ENCODE peak calls at places on chromosome 10, in ten cellular contexts. One of them, this sample, is unnamed.

GRCh38 chr10:44439845-44440244 is 54.9 kb upstream of the CXCL12 start:
- DNase-seq in stomach: no peak
- DNase-seq in tibial nerve: no peak
- DNase-seq in ovary: no peak
- DNase-seq in GM12878: no peak
- DNase-seq in upper lobe of left lung: no peak
- DNase-seq in A549: no peak
- DNase-seq in esophagus muscularis mucosa: peak
- DNase-seq in SK-N-SH: no peak
- DNase-seq in transverse colon: no peak
- DNase-seq in this sample: no peak

GRCh38 chr10:119656760-119657159 is 5.6 kb downstream of the BAG3 start:
- DNase-seq in stomach: no peak
- DNase-seq in tibial nerve: no peak
- DNase-seq in ovary: no peak
- DNase-seq in GM12878: no peak
- DNase-seq in upper lobe of left lung: no peak
- DNase-seq in A549: no peak
- DNase-seq in esophagus muscularis mucosa: no peak
- DNase-seq in SK-N-SH: no peak
- DNase-seq in transverse colon: no peak
- DNase-seq in this sample: no peak

GRCh38 chr10:19570991-19571390 is 245.2 kb upstream of the PLXDC2 start:
- DNase-seq in stomach: no peak
- DNase-seq in tibial nerve: no peak
- DNase-seq in ovary: no peak
- DNase-seq in GM12878: no peak
- DNase-seq in upper lobe of left lung: no peak
- DNase-seq in A549: no peak
- DNase-seq in esophagus muscularis mucosa: no peak
- DNase-seq in SK-N-SH: no peak
- DNase-seq in transverse colon: no peak
- DNase-seq in this sample: no peak

GRCh38 chr10:24762161-24762924 is 38.7 kb upstream of the ARHGAP21 start:
- DNase-seq in stomach: no peak
- DNase-seq in tibial nerve: no peak
- DNase-seq in ovary: no peak
- DNase-seq in GM12878: no peak
- DNase-seq in upper lobe of left lung: no peak
- DNase-seq in A549: no peak
- DNase-seq in esophagus muscularis mucosa: no peak
- DNase-seq in SK-N-SH: no peak
- DNase-seq in transverse colon: no peak
- DNase-seq in this sample: no peak

GRCh38 chr10:44960482-44961230 is 1.1 kb downstream of the RASSF4 start:
- DNase-seq in stomach: no peak
- DNase-seq in tibial nerve: peak
- DNase-seq in ovary: peak
- DNase-seq in GM12878: no peak
- DNase-seq in upper lobe of left lung: peak
- DNase-seq in A549: no peak
- DNase-seq in esophagus muscularis mucosa: no peak
- DNase-seq in SK-N-SH: no peak
- DNase-seq in transverse colon: no peak
- DNase-seq in this sample: no peak

GRCh38 chr10:3895045-3895609 is 110.1 kb upstream of the KLF6 start:
- DNase-seq in stomach: no peak
- DNase-seq in tibial nerve: no peak
- DNase-seq in ovary: no peak
- DNase-seq in GM12878: no peak
- DNase-seq in upper lobe of left lung: no peak
- DNase-seq in A549: peak
- DNase-seq in esophagus muscularis mucosa: no peak
- DNase-seq in SK-N-SH: no peak
- DNase-seq in transverse colon: no peak
- DNase-seq in this sample: no peak

GRCh38 chr10:62620491-62620890 is 184.0 kb upstream of the ADO start:
- DNase-seq in stomach: no peak
- DNase-seq in tibial nerve: no peak
- DNase-seq in ovary: no peak
- DNase-seq in GM12878: no peak
- DNase-seq in upper lobe of left lung: peak
- DNase-seq in A549: no peak
- DNase-seq in esophagus muscularis mucosa: peak
- DNase-seq in SK-N-SH: no peak
- DNase-seq in transverse colon: no peak
- DNase-seq in this sample: no peak

GRCh38 chr10:13853854-13854253 is 267.1 kb downstream of the PRPF18 start:
- DNase-seq in stomach: no peak
- DNase-seq in tibial nerve: no peak
- DNase-seq in ovary: no peak
- DNase-seq in GM12878: no peak
- DNase-seq in upper lobe of left lung: no peak
- DNase-seq in A549: no peak
- DNase-seq in esophagus muscularis mucosa: no peak
- DNase-seq in SK-N-SH: no peak
- DNase-seq in transverse colon: no peak
- DNase-seq in this sample: no peak

GRCh38 chr10:79342811-79343541 is 4.3 kb upstream of the PPIF start:
- DNase-seq in stomach: peak
- DNase-seq in tibial nerve: no peak
- DNase-seq in ovary: peak
- DNase-seq in GM12878: no peak
- DNase-seq in upper lobe of left lung: peak
- DNase-seq in A549: no peak
- DNase-seq in esophagus muscularis mucosa: no peak
- DNase-seq in SK-N-SH: no peak
- DNase-seq in transverse colon: no peak
- DNase-seq in this sample: no peak

GRCh38 chr10:61350068-61350467 is 103.1 kb downstream of the TMEM26 start:
- DNase-seq in stomach: no peak
- DNase-seq in tibial nerve: no peak
- DNase-seq in ovary: no peak
- DNase-seq in GM12878: no peak
- DNase-seq in upper lobe of left lung: no peak
- DNase-seq in A549: no peak
- DNase-seq in esophagus muscularis mucosa: no peak
- DNase-seq in SK-N-SH: no peak
- DNase-seq in transverse colon: no peak
- DNase-seq in this sample: no peak

GRCh38 chr10:45673074-45673628 is 579 bp upstream of the ZFAND4 start:
- DNase-seq in stomach: no peak
- DNase-seq in tibial nerve: no peak
- DNase-seq in ovary: peak
- DNase-seq in GM12878: no peak
- DNase-seq in upper lobe of left lung: peak
- DNase-seq in A549: no peak
- DNase-seq in esophagus muscularis mucosa: no peak
- DNase-seq in SK-N-SH: no peak
- DNase-seq in transverse colon: peak
- DNase-seq in this sample: peak

GRCh38 chr10:98028168-98028770 is 2.2 kb downstream of the CRTAC1 start:
- DNase-seq in stomach: peak
- DNase-seq in tibial nerve: no peak
- DNase-seq in ovary: no peak
- DNase-seq in GM12878: no peak
- DNase-seq in upper lobe of left lung: peak
- DNase-seq in A549: peak
- DNase-seq in esophagus muscularis mucosa: no peak
- DNase-seq in SK-N-SH: peak
- DNase-seq in transverse colon: peak
- DNase-seq in this sample: no peak

GRCh38 chr10:18044976-18045720 is 93.4 kb downstream of the SLC39A12 start:
- DNase-seq in stomach: no peak
- DNase-seq in tibial nerve: no peak
- DNase-seq in ovary: no peak
- DNase-seq in GM12878: no peak
- DNase-seq in upper lobe of left lung: no peak
- DNase-seq in A549: no peak
- DNase-seq in esophagus muscularis mucosa: no peak
- DNase-seq in SK-N-SH: no peak
- DNase-seq in transverse colon: no peak
- DNase-seq in this sample: no peak

GRCh38 chr10:3424102-3424803 is 251.7 kb upstream of the PITRM1 start:
- DNase-seq in stomach: no peak
- DNase-seq in tibial nerve: no peak
- DNase-seq in ovary: no peak
- DNase-seq in GM12878: no peak
- DNase-seq in upper lobe of left lung: peak
- DNase-seq in A549: no peak
- DNase-seq in esophagus muscularis mucosa: no peak
- DNase-seq in SK-N-SH: peak
- DNase-seq in transverse colon: no peak
- DNase-seq in this sample: no peak

GRCh38 chr10:88728107-88728763 is 22.2 kb downstream of the LIPK start:
- DNase-seq in stomach: no peak
- DNase-seq in tibial nerve: no peak
- DNase-seq in ovary: no peak
- DNase-seq in GM12878: no peak
- DNase-seq in upper lobe of left lung: no peak
- DNase-seq in A549: no peak
- DNase-seq in esophagus muscularis mucosa: no peak
- DNase-seq in SK-N-SH: no peak
- DNase-seq in transverse colon: peak
- DNase-seq in this sample: no peak

GRCh38 chr10:70321897-70322890 is 38.4 kb upstream of the NPFFR1 start:
- DNase-seq in stomach: no peak
- DNase-seq in tibial nerve: no peak
- DNase-seq in ovary: no peak
- DNase-seq in GM12878: no peak
- DNase-seq in upper lobe of left lung: no peak
- DNase-seq in A549: no peak
- DNase-seq in esophagus muscularis mucosa: no peak
- DNase-seq in SK-N-SH: no peak
- DNase-seq in transverse colon: no peak
- DNase-seq in this sample: peak

GRCh38 chr10:70323143-70323696 is 39.4 kb upstream of the NPFFR1 start:
- DNase-seq in stomach: no peak
- DNase-seq in tibial nerve: no peak
- DNase-seq in ovary: no peak
- DNase-seq in GM12878: no peak
- DNase-seq in upper lobe of left lung: no peak
- DNase-seq in A549: no peak
- DNase-seq in esophagus muscularis mucosa: no peak
- DNase-seq in SK-N-SH: no peak
- DNase-seq in transverse colon: peak
- DNase-seq in this sample: peak

GRCh38 chr10:70324341-70324861 is 40.6 kb upstream of the NPFFR1 start:
- DNase-seq in stomach: no peak
- DNase-seq in tibial nerve: peak
- DNase-seq in ovary: no peak
- DNase-seq in GM12878: no peak
- DNase-seq in upper lobe of left lung: no peak
- DNase-seq in A549: no peak
- DNase-seq in esophagus muscularis mucosa: no peak
- DNase-seq in SK-N-SH: no peak
- DNase-seq in transverse colon: no peak
- DNase-seq in this sample: peak

GRCh38 chr10:70324951-70325781 is 41.4 kb upstream of the NPFFR1 start:
- DNase-seq in stomach: no peak
- DNase-seq in tibial nerve: no peak
- DNase-seq in ovary: no peak
- DNase-seq in GM12878: no peak
- DNase-seq in upper lobe of left lung: no peak
- DNase-seq in A549: no peak
- DNase-seq in esophagus muscularis mucosa: no peak
- DNase-seq in SK-N-SH: peak
- DNase-seq in transverse colon: no peak
- DNase-seq in this sample: peak

GRCh38 chr10:70323697-70324340 is 40.0 kb upstream of the NPFFR1 start:
- DNase-seq in stomach: no peak
- DNase-seq in tibial nerve: no peak
- DNase-seq in ovary: no peak
- DNase-seq in GM12878: no peak
- DNase-seq in upper lobe of left lung: no peak
- DNase-seq in A549: no peak
- DNase-seq in esophagus muscularis mucosa: no peak
- DNase-seq in SK-N-SH: no peak
- DNase-seq in transverse colon: no peak
- DNase-seq in this sample: peak
- H3K4me3 ChIP-seq in stomach: no peak
- H3K4me3 ChIP-seq in tibial nerve: no peak
- H3K4me3 ChIP-seq in ovary: no peak
- H3K4me3 ChIP-seq in GM12878: no peak
- H3K4me3 ChIP-seq in upper lobe of left lung: no peak
- H3K4me3 ChIP-seq in A549: no peak
- H3K4me3 ChIP-seq in esophagus muscularis mucosa: no peak
- H3K4me3 ChIP-seq in SK-N-SH: no peak
- H3K4me3 ChIP-seq in transverse colon: no peak
- H3K4me3 ChIP-seq in this sample: no peak

GRCh38 chr10:22669163-22669711 is 45.1 kb downstream of the PIP4K2A start:
- DNase-seq in stomach: no peak
- DNase-seq in tibial nerve: no peak
- DNase-seq in ovary: no peak
- DNase-seq in GM12878: no peak
- DNase-seq in upper lobe of left lung: no peak
- DNase-seq in A549: no peak
- DNase-seq in esophagus muscularis mucosa: no peak
- DNase-seq in SK-N-SH: no peak
- DNase-seq in transverse colon: no peak
- DNase-seq in this sample: no peak
- TF ChIP-seq EP300 in stomach: no peak
- TF ChIP-seq EP300 in tibial nerve: no peak
- TF ChIP-seq EP300 in ovary: no peak
- TF ChIP-seq EP300 in GM12878: no peak
- TF ChIP-seq EP300 in upper lobe of left lung: no peak
- TF ChIP-seq EP300 in A549: no peak
- TF ChIP-seq EP300 in esophagus muscularis mucosa: no peak
- TF ChIP-seq EP300 in SK-N-SH: no peak
- TF ChIP-seq EP300 in transverse colon: no peak
- TF ChIP-seq EP300 in this sample: no peak

GRCh38 chr10:103281753-103282152 is 4.8 kb downstream of the INA start:
- DNase-seq in stomach: no peak
- DNase-seq in tibial nerve: no peak
- DNase-seq in ovary: no peak
- DNase-seq in GM12878: no peak
- DNase-seq in upper lobe of left lung: no peak
- DNase-seq in A549: no peak
- DNase-seq in esophagus muscularis mucosa: no peak
- DNase-seq in SK-N-SH: peak
- DNase-seq in transverse colon: no peak
- DNase-seq in this sample: no peak
- H3K4me3 ChIP-seq in stomach: no peak
- H3K4me3 ChIP-seq in tibial nerve: no peak
- H3K4me3 ChIP-seq in ovary: no peak
- H3K4me3 ChIP-seq in GM12878: no peak
- H3K4me3 ChIP-seq in upper lobe of left lung: no peak
- H3K4me3 ChIP-seq in A549: no peak
- H3K4me3 ChIP-seq in esophagus muscularis mucosa: no peak
- H3K4me3 ChIP-seq in SK-N-SH: no peak
- H3K4me3 ChIP-seq in transverse colon: no peak
- H3K4me3 ChIP-seq in this sample: no peak

DNA sequence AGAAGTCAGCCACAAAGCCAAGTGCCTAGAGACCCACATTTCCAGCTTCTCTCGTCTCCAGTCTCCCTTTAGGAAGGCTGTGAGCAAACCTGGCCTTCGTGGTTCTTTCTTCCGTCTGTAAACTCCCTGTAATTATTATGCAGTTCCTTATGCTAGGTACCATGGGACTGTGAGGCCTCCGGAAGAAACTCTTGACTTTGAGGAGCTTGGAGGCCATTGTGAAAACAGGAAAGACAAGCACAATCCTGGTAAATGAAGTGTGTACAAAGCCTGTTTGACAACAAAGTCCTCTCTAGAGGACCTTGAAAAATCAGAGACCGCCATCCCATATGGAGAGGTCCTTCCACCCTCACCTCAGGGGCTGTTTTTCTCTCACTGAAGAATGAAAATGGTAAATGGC is 926.3 kb downstream of the LRMDA start:
- DNase-seq in stomach: no peak
- DNase-seq in tibial nerve: no peak
- DNase-seq in ovary: no peak
- DNase-seq in GM12878: no peak
- DNase-seq in upper lobe of left lung: peak
- DNase-seq in A549: no peak
- DNase-seq in esophagus muscularis mucosa: no peak
- DNase-seq in SK-N-SH: no peak
- DNase-seq in transverse colon: no peak
- DNase-seq in this sample: no peak
- TF ChIP-seq EP300 in stomach: no peak
- TF ChIP-seq EP300 in tibial nerve: no peak
- TF ChIP-seq EP300 in ovary: no peak
- TF ChIP-seq EP300 in GM12878: no peak
- TF ChIP-seq EP300 in upper lobe of left lung: no peak
- TF ChIP-seq EP300 in A549: no peak
- TF ChIP-seq EP300 in esophagus muscularis mucosa: no peak
- TF ChIP-seq EP300 in SK-N-SH: no peak
- TF ChIP-seq EP300 in transverse colon: no peak
- TF ChIP-seq EP300 in this sample: no peak

This sample was measured in suprapubic skin.